ENCODE peak calls at places on chromosomes 7 and 10, in four cellular contexts. I, O, G and E are unnamed samples.

GRCh38 chr7:92631067-92631829 is 41.1 kb upstream of the FAM133B start:
- DNase-seq in O (no peak), G (no peak), I (no peak), E (no peak)

GRCh38 chr7:134593530-134594392 is 44.9 kb downstream of the AKR1B15 start:
- DNase-seq in G (no peak), I (peak), O (peak), E (peak)

GRCh38 chr7:51217804-51218203 is 98.8 kb downstream of the COBL start:
- DNase-seq in O (no peak), I (no peak), G (no peak), E (no peak)

GRCh38 chr10:92204238-92204637 is 86.6 kb downstream of the CPEB3 start:
- DNase-seq in O (no peak), I (no peak), G (no peak), E (no peak)

GRCh38 chr7:64951250-64951848 is 39.5 kb downstream of the ZNF117 start:
- DNase-seq in O (peak), I (peak), G (no peak), E (peak)

GRCh38 chr10:131655101-131655849 is 245.5 kb upstream of the PPP2R2D start:
- DNase-seq in O (no peak), I (no peak), G (peak), E (no peak)

GRCh38 chr10:22992621-22993020 is 64.8 kb downstream of the ARMC3 start:
- DNase-seq in I (no peak), G (no peak), O (peak), E (no peak)

GRCh38 chr10:35388197-35388596 is 51.9 kb downstream of the CCNY start:
- DNase-seq in I (no peak), G (no peak), O (no peak), E (no peak)

GRCh38 chr10:11104772-11105675 is 87.4 kb downstream of the CELF2 start:
- DNase-seq in G (no peak), O (no peak), I (no peak), E (no peak)

GRCh38 chr10:124200011-124200410 is 106.6 kb upstream of the CHST15 start:
- DNase-seq in I (no peak), G (no peak), O (no peak), E (no peak)

GRCh38 chr10:113480828-113481502 is 71.9 kb upstream of the HABP2 start:
- DNase-seq in I (no peak), O (no peak), G (no peak), E (no peak)

GRCh38 chr10:43383204-43383971 is 12.0 kb downstream of the FXYD4 start:
- DNase-seq in O (no peak), G (no peak), I (no peak), E (no peak)

GRCh38 chr10:60441515-60441914 is 51.8 kb upstream of the ANK3 start:
- DNase-seq in G (no peak), O (peak), I (peak), E (peak)

GRCh38 chr7:130995252-130996081 is 261.5 kb upstream of the KLF14 start:
- DNase-seq in O (no peak), G (no peak), I (no peak), E (no peak)

GRCh38 chr7:44884553-44885393 is 557 bp downstream of the PURB start:
- DNase-seq in G (peak), O (no peak), I (no peak), E (peak)

GRCh38 chr7:44263342-44264082 is 61.9 kb downstream of the CAMK2B start:
- DNase-seq in G (no peak), I (no peak), O (no peak), E (no peak)

GRCh38 chr10:3106908-3107425 is 39.6 kb downstream of the PFKP start:
- DNase-seq in G (no peak), I (no peak), O (no peak), E (no peak)

GRCh38 chr10:70815504-70816219 is at the start of gene SGPL1:
- DNase-seq in O (peak), I (peak), G (peak), E (peak)

GRCh38 chr7:30348083-30348560 is 63.7 kb downstream of the ZNRF2 start:
- DNase-seq in G (no peak), I (peak), O (peak), E (peak)

GRCh38 chr7:95527776-95528250 is 42.1 kb downstream of the ASB4 start:
- DNase-seq in G (no peak), I (no peak), O (no peak), E (no peak)

GRCh38 chr7:22576941-22577927 is 77.2 kb upstream of the STEAP1B start:
- DNase-seq in O (no peak), G (no peak), I (no peak), E (peak)

GRCh38 chr10:112484399-112484798 is 37.4 kb downstream of the VTI1A start:
- DNase-seq in I (no peak), G (no peak), O (no peak), E (no peak)

GRCh38 chr7:135929249-135929648 is 47.9 kb downstream of the MTPN start:
- DNase-seq in I (no peak), O (no peak), G (no peak), E (peak)

GRCh38 chr10:74502963-74503608 is 323.3 kb upstream of the KAT6B start:
- DNase-seq in O (peak), I (no peak), G (no peak), E (peak)

GRCh38 chr7:156039971-156040677 is 227.9 kb upstream of the SHH start:
- DNase-seq in G (no peak), O (no peak), I (no peak), E (no peak)

GRCh38 chr7:40983106-40983505 is 719.8 kb downstream of the INHBA start:
- DNase-seq in G (no peak), O (no peak), I (no peak), E (no peak)

GRCh38 chr7:66250711-66251110 is 45.6 kb downstream of the TPST1 start:
- DNase-seq in O (peak), G (no peak), I (peak), E (peak)

GRCh38 chr10:132251928-132252327 is 55.8 kb downstream of the STK32C start:
- DNase-seq in G (no peak), O (peak), I (no peak), E (no peak)

GRCh38 chr7:93442478-93443224 is 131.9 kb downstream of the CALCR start:
- DNase-seq in G (peak), I (peak), O (peak), E (peak)

GRCh38 chr10:71963756-71964668 is at the start of gene CHST3:
- DNase-seq in O (no peak), I (no peak), G (peak), E (peak)

GRCh38 chr10:50992972-50993766 is 81.1 kb upstream of the PRKG1 start:
- DNase-seq in G (no peak), I (no peak), O (no peak), E (peak)

GRCh38 chr7:43248961-43249807 is 136.7 kb downstream of the HECW1 start:
- DNase-seq in O (no peak), G (no peak), I (peak), E (peak)

GRCh38 chr10:18140149-18140956 is at the start of gene CACNB2:
- DNase-seq in G (peak), O (peak), I (no peak), E (peak)

GRCh38 chr10:10891437-10891836 is 126.2 kb upstream of the CELF2 start:
- DNase-seq in O (no peak), G (no peak), I (no peak), E (peak)

GRCh38 chr10:89339860-89340259 is 12.1 kb downstream of the IFIT3 start:
- DNase-seq in I (no peak), G (no peak), O (no peak), E (no peak)

GRCh38 chr10:28449382-28449781 is 83.5 kb upstream of the WAC start:
- DNase-seq in O (no peak), I (no peak), G (no peak), E (no peak)

GRCh38 chr10:72895236-72895850 is 1.8 kb downstream of the OIT3 start:
- DNase-seq in I (no peak), G (no peak), O (no peak), E (no peak)

GRCh38 chr7:128701062-128701785 is 29.1 kb downstream of the GARIN1A start:
- DNase-seq in O (no peak), I (no peak), G (no peak), E (no peak)

DNA sequence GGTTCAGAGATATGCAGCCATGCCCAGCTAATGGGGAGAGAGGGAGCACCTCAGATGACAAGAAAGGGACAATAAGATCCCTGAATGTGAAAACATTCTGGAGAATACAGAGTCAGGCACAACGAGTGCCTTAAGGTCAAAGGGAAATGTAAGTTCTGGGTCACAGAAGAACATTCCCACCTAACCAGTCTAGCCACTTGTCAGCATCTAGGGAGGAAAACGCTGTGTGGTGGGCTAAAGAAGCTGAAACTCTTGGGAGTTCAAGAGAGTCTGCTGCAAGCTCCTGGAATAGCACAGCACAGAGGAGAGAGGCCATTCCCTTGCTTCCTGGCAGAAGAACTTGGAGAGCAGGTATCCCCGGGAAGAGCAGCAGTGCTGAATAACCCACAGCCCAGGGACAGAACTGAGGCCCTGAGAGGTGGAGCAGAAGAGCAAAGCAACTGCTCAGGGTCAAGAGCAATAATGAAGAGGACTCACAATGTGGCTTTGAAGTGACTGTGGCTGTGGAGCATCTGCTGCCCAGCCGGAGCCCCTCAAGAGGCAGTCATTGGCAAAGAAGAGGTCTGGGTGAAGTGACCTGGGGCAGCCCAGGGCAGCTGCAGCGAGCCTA is 182.3 kb downstream of the NPSR1 start:
- DNase-seq in O (no peak), I (no peak), G (no peak), E (no peak)
- TF ChIP-seq MAFK in O (no peak), I (no peak), G (no peak), E (no peak)

DNA sequence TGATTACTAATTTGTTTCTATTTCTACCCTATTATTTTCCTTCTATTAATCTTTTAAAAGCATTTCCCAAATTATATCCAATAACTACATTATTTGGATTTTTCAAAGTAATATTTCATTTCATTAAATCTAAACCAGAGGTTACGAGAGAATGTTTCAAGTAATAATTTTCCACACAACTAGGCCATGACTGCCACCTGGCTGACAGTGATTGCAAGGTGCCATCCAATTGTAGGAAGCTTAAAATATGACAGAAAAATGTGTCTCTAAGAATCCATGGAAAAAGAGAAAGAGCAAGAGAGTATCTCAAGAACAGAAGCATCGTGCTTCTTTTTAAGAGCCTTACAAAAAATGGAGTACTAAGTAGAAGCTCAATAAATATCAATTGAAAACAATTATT is 48.7 kb downstream of the TPK1 start:
- DNase-seq in O (no peak), G (no peak), I (no peak), E (no peak)
- TF ChIP-seq MAFK in O (no peak), G (no peak), I (no peak), E (no peak)

DNA sequence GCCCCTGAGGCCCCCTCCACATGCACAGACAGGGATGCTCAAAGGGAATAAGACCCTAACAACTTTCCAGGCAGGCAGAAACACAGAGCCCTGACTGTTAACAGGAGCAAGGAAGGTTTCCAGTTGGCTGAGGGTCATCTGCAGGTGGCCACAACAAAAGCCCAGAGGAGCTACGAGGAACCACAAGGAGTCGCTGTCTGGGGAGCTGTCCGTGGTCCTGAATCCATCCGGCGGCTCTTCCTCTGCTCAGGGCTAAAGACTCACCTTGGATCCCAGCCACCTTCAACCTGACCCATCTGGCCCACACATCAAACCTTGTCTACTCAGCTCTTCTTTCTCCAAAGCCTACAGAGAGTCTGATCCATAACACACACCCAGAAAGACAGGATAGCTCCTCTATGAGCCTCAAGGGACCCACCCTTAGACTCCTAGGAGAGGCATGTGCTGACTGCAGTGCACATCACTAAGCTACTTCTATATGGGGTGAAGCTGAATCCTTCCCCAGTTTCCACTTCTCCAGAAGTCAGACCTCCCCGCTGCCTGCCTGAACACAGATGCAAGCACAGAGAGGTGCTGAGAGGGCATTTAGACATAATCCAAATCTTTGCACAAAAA is 104.0 kb downstream of the SLIT1 start:
- DNase-seq in G (peak), O (peak), I (peak), E (peak)
- TF ChIP-seq MAFK in G (no peak), O (no peak), I (no peak), E (no peak)

GRCh38 chr7:17991866-17992648 is 35.6 kb downstream of the PRPS1L1 start:
- DNase-seq in I (no peak), O (no peak), G (peak), E (no peak)
- TF ChIP-seq MAFK in I (no peak), O (no peak), G (no peak), E (no peak)

DNA sequence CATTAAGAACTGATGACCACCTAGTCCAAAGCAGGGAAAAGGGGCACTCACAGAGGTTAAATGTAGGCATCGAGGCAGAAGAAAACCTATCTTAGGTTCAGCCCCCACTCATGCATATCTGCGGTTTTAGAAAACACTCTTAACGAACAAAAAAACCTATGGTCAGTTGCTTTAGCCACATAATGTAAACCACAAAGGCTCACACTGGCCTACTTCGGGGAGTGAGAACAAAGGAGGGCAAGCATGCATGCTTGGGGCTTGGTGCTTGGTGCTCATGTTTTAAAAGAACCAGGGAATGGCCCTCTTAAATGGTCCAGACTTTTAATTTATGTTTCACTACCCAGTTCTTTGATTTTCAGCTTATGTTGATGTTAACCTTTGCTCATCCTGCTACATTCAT is 14.2 kb downstream of the INSYN2A start:
- DNase-seq in O (no peak), I (no peak), G (no peak), E (no peak)
- TF ChIP-seq MAFK in O (no peak), I (no peak), G (no peak), E (no peak)

GRCh38 chr10:116973946-116974345 is 31.0 kb downstream of the SHTN1 start:
- DNase-seq in I (no peak), O (no peak), G (no peak), E (no peak)
- TF ChIP-seq MAFK in I (no peak), O (no peak), G (no peak), E (no peak)